ENCODE peak calls at places on chromosomes 1 and 21, in ten cellular contexts. One of them, this sample, is unnamed.

GRCh38 chr1:230681599-230681998 is 32.3 kb downstream of the AGT start:
- DNase-seq in stimulated activated CD4-positive, alpha-beta T cell treated with anti-CD3 and anti-CD28 coated beads, Interleukin-1b, Interleukin-23, amount 100 ng/mL, for 1 hour: no peak
- DNase-seq in NCI-H69: peak
- DNase-seq in HFF-Myc: peak
- DNase-seq in aorta: no peak
- DNase-seq in head of caudate nucleus: no peak
- DNase-seq in testis: no peak
- DNase-seq in brain microvascular endothelial cell: peak
- DNase-seq in GM06990: no peak
- DNase-seq in SIG-M5: no peak
- DNase-seq in this sample: no peak

GRCh38 chr1:41622402-41622801 is 137.9 kb upstream of the EDN2 start:
- DNase-seq in stimulated activated CD4-positive, alpha-beta T cell treated with anti-CD3 and anti-CD28 coated beads, Interleukin-1b, Interleukin-23, amount 100 ng/mL, for 1 hour: no peak
- DNase-seq in NCI-H69: no peak
- DNase-seq in HFF-Myc: no peak
- DNase-seq in aorta: no peak
- DNase-seq in head of caudate nucleus: no peak
- DNase-seq in testis: no peak
- DNase-seq in brain microvascular endothelial cell: peak
- DNase-seq in GM06990: no peak
- DNase-seq in SIG-M5: no peak
- DNase-seq in this sample: no peak

GRCh38 chr1:154404984-154405761 is at the start of gene IL6R:
- DNase-seq in stimulated activated CD4-positive, alpha-beta T cell treated with anti-CD3 and anti-CD28 coated beads, Interleukin-1b, Interleukin-23, amount 100 ng/mL, for 1 hour: no peak
- DNase-seq in NCI-H69: peak
- DNase-seq in HFF-Myc: peak
- DNase-seq in aorta: peak
- DNase-seq in head of caudate nucleus: peak
- DNase-seq in testis: peak
- DNase-seq in brain microvascular endothelial cell: peak
- DNase-seq in GM06990: peak
- DNase-seq in SIG-M5: peak
- DNase-seq in this sample: peak

GRCh38 chr1:44842415-44842762 is 664 bp downstream of the PTCH2 start:
- DNase-seq in stimulated activated CD4-positive, alpha-beta T cell treated with anti-CD3 and anti-CD28 coated beads, Interleukin-1b, Interleukin-23, amount 100 ng/mL, for 1 hour: no peak
- DNase-seq in NCI-H69: peak
- DNase-seq in HFF-Myc: no peak
- DNase-seq in aorta: no peak
- DNase-seq in head of caudate nucleus: peak
- DNase-seq in testis: no peak
- DNase-seq in brain microvascular endothelial cell: no peak
- DNase-seq in GM06990: no peak
- DNase-seq in SIG-M5: no peak
- DNase-seq in this sample: no peak

GRCh38 chr1:8652607-8653046 is 164.8 kb downstream of the RERE start:
- DNase-seq in stimulated activated CD4-positive, alpha-beta T cell treated with anti-CD3 and anti-CD28 coated beads, Interleukin-1b, Interleukin-23, amount 100 ng/mL, for 1 hour: no peak
- DNase-seq in NCI-H69: no peak
- DNase-seq in HFF-Myc: no peak
- DNase-seq in aorta: no peak
- DNase-seq in head of caudate nucleus: no peak
- DNase-seq in testis: peak
- DNase-seq in brain microvascular endothelial cell: no peak
- DNase-seq in GM06990: no peak
- DNase-seq in SIG-M5: no peak
- DNase-seq in this sample: no peak

GRCh38 chr1:46554236-46555080 is 3.0 kb upstream of the KNCN start:
- DNase-seq in stimulated activated CD4-positive, alpha-beta T cell treated with anti-CD3 and anti-CD28 coated beads, Interleukin-1b, Interleukin-23, amount 100 ng/mL, for 1 hour: no peak
- DNase-seq in NCI-H69: peak
- DNase-seq in HFF-Myc: no peak
- DNase-seq in aorta: peak
- DNase-seq in head of caudate nucleus: no peak
- DNase-seq in testis: no peak
- DNase-seq in brain microvascular endothelial cell: no peak
- DNase-seq in GM06990: no peak
- DNase-seq in SIG-M5: no peak
- DNase-seq in this sample: no peak

GRCh38 chr1:87939486-87939885 is 610.8 kb downstream of the LMO4 start:
- DNase-seq in stimulated activated CD4-positive, alpha-beta T cell treated with anti-CD3 and anti-CD28 coated beads, Interleukin-1b, Interleukin-23, amount 100 ng/mL, for 1 hour: no peak
- DNase-seq in NCI-H69: no peak
- DNase-seq in HFF-Myc: no peak
- DNase-seq in aorta: no peak
- DNase-seq in head of caudate nucleus: no peak
- DNase-seq in testis: no peak
- DNase-seq in brain microvascular endothelial cell: no peak
- DNase-seq in GM06990: no peak
- DNase-seq in SIG-M5: no peak
- DNase-seq in this sample: no peak

GRCh38 chr1:41673806-41674205 is 189.3 kb upstream of the EDN2 start:
- DNase-seq in stimulated activated CD4-positive, alpha-beta T cell treated with anti-CD3 and anti-CD28 coated beads, Interleukin-1b, Interleukin-23, amount 100 ng/mL, for 1 hour: no peak
- DNase-seq in NCI-H69: peak
- DNase-seq in HFF-Myc: no peak
- DNase-seq in aorta: no peak
- DNase-seq in head of caudate nucleus: no peak
- DNase-seq in testis: no peak
- DNase-seq in brain microvascular endothelial cell: no peak
- DNase-seq in GM06990: peak
- DNase-seq in SIG-M5: no peak
- DNase-seq in this sample: no peak

GRCh38 chr1:110464340-110464739 is 13.4 kb downstream of the PROK1 start:
- DNase-seq in stimulated activated CD4-positive, alpha-beta T cell treated with anti-CD3 and anti-CD28 coated beads, Interleukin-1b, Interleukin-23, amount 100 ng/mL, for 1 hour: no peak
- DNase-seq in NCI-H69: no peak
- DNase-seq in HFF-Myc: no peak
- DNase-seq in aorta: no peak
- DNase-seq in head of caudate nucleus: no peak
- DNase-seq in testis: no peak
- DNase-seq in brain microvascular endothelial cell: no peak
- DNase-seq in GM06990: no peak
- DNase-seq in SIG-M5: no peak
- DNase-seq in this sample: no peak

GRCh38 chr1:8879348-8880067 is 1.0 kb upstream of the ENO1 start:
- DNase-seq in stimulated activated CD4-positive, alpha-beta T cell treated with anti-CD3 and anti-CD28 coated beads, Interleukin-1b, Interleukin-23, amount 100 ng/mL, for 1 hour: no peak
- DNase-seq in NCI-H69: no peak
- DNase-seq in HFF-Myc: no peak
- DNase-seq in aorta: no peak
- DNase-seq in head of caudate nucleus: no peak
- DNase-seq in testis: peak
- DNase-seq in brain microvascular endothelial cell: no peak
- DNase-seq in GM06990: no peak
- DNase-seq in SIG-M5: no peak
- DNase-seq in this sample: no peak

GRCh38 chr1:89822109-89822962 is 1.5 kb downstream of the LRRC8D start:
- DNase-seq in stimulated activated CD4-positive, alpha-beta T cell treated with anti-CD3 and anti-CD28 coated beads, Interleukin-1b, Interleukin-23, amount 100 ng/mL, for 1 hour: no peak
- DNase-seq in NCI-H69: peak
- DNase-seq in HFF-Myc: no peak
- DNase-seq in aorta: no peak
- DNase-seq in head of caudate nucleus: no peak
- DNase-seq in testis: peak
- DNase-seq in brain microvascular endothelial cell: no peak
- DNase-seq in GM06990: no peak
- DNase-seq in SIG-M5: no peak
- DNase-seq in this sample: peak

GRCh38 chr1:91591175-91591968 is 90.7 kb downstream of the CDC7 start:
- DNase-seq in stimulated activated CD4-positive, alpha-beta T cell treated with anti-CD3 and anti-CD28 coated beads, Interleukin-1b, Interleukin-23, amount 100 ng/mL, for 1 hour: no peak
- DNase-seq in NCI-H69: no peak
- DNase-seq in HFF-Myc: no peak
- DNase-seq in aorta: no peak
- DNase-seq in head of caudate nucleus: no peak
- DNase-seq in testis: no peak
- DNase-seq in brain microvascular endothelial cell: no peak
- DNase-seq in GM06990: no peak
- DNase-seq in SIG-M5: no peak
- DNase-seq in this sample: no peak

GRCh38 chr1:3738943-3739342 is 13.3 kb upstream of the CCDC27 start:
- DNase-seq in stimulated activated CD4-positive, alpha-beta T cell treated with anti-CD3 and anti-CD28 coated beads, Interleukin-1b, Interleukin-23, amount 100 ng/mL, for 1 hour: no peak
- DNase-seq in NCI-H69: no peak
- DNase-seq in HFF-Myc: no peak
- DNase-seq in aorta: no peak
- DNase-seq in head of caudate nucleus: no peak
- DNase-seq in testis: no peak
- DNase-seq in brain microvascular endothelial cell: no peak
- DNase-seq in GM06990: no peak
- DNase-seq in SIG-M5: no peak
- DNase-seq in this sample: peak

GRCh38 chr1:20052386-20052785 is 17.6 kb upstream of the PLA2G5 start:
- DNase-seq in stimulated activated CD4-positive, alpha-beta T cell treated with anti-CD3 and anti-CD28 coated beads, Interleukin-1b, Interleukin-23, amount 100 ng/mL, for 1 hour: no peak
- DNase-seq in NCI-H69: no peak
- DNase-seq in HFF-Myc: no peak
- DNase-seq in aorta: no peak
- DNase-seq in head of caudate nucleus: no peak
- DNase-seq in testis: no peak
- DNase-seq in brain microvascular endothelial cell: no peak
- DNase-seq in GM06990: no peak
- DNase-seq in SIG-M5: no peak
- DNase-seq in this sample: no peak

GRCh38 chr1:235650341-235651169 is 971 bp upstream of the GNG4 start:
- DNase-seq in stimulated activated CD4-positive, alpha-beta T cell treated with anti-CD3 and anti-CD28 coated beads, Interleukin-1b, Interleukin-23, amount 100 ng/mL, for 1 hour: no peak
- DNase-seq in NCI-H69: peak
- DNase-seq in HFF-Myc: no peak
- DNase-seq in aorta: no peak
- DNase-seq in head of caudate nucleus: no peak
- DNase-seq in testis: no peak
- DNase-seq in brain microvascular endothelial cell: no peak
- DNase-seq in GM06990: no peak
- DNase-seq in SIG-M5: no peak
- DNase-seq in this sample: no peak

GRCh38 chr1:163168053-163168452 is 34.7 kb downstream of the RGS5 start:
- DNase-seq in stimulated activated CD4-positive, alpha-beta T cell treated with anti-CD3 and anti-CD28 coated beads, Interleukin-1b, Interleukin-23, amount 100 ng/mL, for 1 hour: no peak
- DNase-seq in NCI-H69: peak
- DNase-seq in HFF-Myc: peak
- DNase-seq in aorta: no peak
- DNase-seq in head of caudate nucleus: no peak
- DNase-seq in testis: no peak
- DNase-seq in brain microvascular endothelial cell: peak
- DNase-seq in GM06990: no peak
- DNase-seq in SIG-M5: no peak
- DNase-seq in this sample: no peak

GRCh38 chr1:5479876-5480275 is 512.3 kb downstream of the NPHP4 start:
- DNase-seq in stimulated activated CD4-positive, alpha-beta T cell treated with anti-CD3 and anti-CD28 coated beads, Interleukin-1b, Interleukin-23, amount 100 ng/mL, for 1 hour: no peak
- DNase-seq in NCI-H69: no peak
- DNase-seq in HFF-Myc: no peak
- DNase-seq in aorta: no peak
- DNase-seq in head of caudate nucleus: no peak
- DNase-seq in testis: no peak
- DNase-seq in brain microvascular endothelial cell: no peak
- DNase-seq in GM06990: no peak
- DNase-seq in SIG-M5: no peak
- DNase-seq in this sample: no peak

GRCh38 chr1:20271498-20272400 is 18.9 kb upstream of the VWA5B1 start:
- DNase-seq in stimulated activated CD4-positive, alpha-beta T cell treated with anti-CD3 and anti-CD28 coated beads, Interleukin-1b, Interleukin-23, amount 100 ng/mL, for 1 hour: no peak
- DNase-seq in NCI-H69: no peak
- DNase-seq in HFF-Myc: no peak
- DNase-seq in aorta: no peak
- DNase-seq in head of caudate nucleus: no peak
- DNase-seq in testis: peak
- DNase-seq in brain microvascular endothelial cell: no peak
- DNase-seq in GM06990: no peak
- DNase-seq in SIG-M5: no peak
- DNase-seq in this sample: no peak

GRCh38 chr1:32992489-32993214 is 28.0 kb upstream of the RNF19B start:
- DNase-seq in stimulated activated CD4-positive, alpha-beta T cell treated with anti-CD3 and anti-CD28 coated beads, Interleukin-1b, Interleukin-23, amount 100 ng/mL, for 1 hour: no peak
- DNase-seq in NCI-H69: peak
- DNase-seq in HFF-Myc: peak
- DNase-seq in aorta: peak
- DNase-seq in head of caudate nucleus: peak
- DNase-seq in testis: peak
- DNase-seq in brain microvascular endothelial cell: peak
- DNase-seq in GM06990: peak
- DNase-seq in SIG-M5: peak
- DNase-seq in this sample: peak

GRCh38 chr1:110384581-110385321 is 6.1 kb downstream of the SLC16A4 start:
- DNase-seq in stimulated activated CD4-positive, alpha-beta T cell treated with anti-CD3 and anti-CD28 coated beads, Interleukin-1b, Interleukin-23, amount 100 ng/mL, for 1 hour: no peak
- DNase-seq in NCI-H69: no peak
- DNase-seq in HFF-Myc: no peak
- DNase-seq in aorta: no peak
- DNase-seq in head of caudate nucleus: no peak
- DNase-seq in testis: no peak
- DNase-seq in brain microvascular endothelial cell: no peak
- DNase-seq in GM06990: peak
- DNase-seq in SIG-M5: no peak
- DNase-seq in this sample: no peak

GRCh38 chr1:14522331-14523241 is 75.9 kb upstream of the KAZN start:
- DNase-seq in stimulated activated CD4-positive, alpha-beta T cell treated with anti-CD3 and anti-CD28 coated beads, Interleukin-1b, Interleukin-23, amount 100 ng/mL, for 1 hour: no peak
- DNase-seq in NCI-H69: no peak
- DNase-seq in HFF-Myc: peak
- DNase-seq in aorta: no peak
- DNase-seq in head of caudate nucleus: peak
- DNase-seq in testis: peak
- DNase-seq in brain microvascular endothelial cell: peak
- DNase-seq in GM06990: peak
- DNase-seq in SIG-M5: no peak
- DNase-seq in this sample: no peak

GRCh38 chr1:195075973-195076372 is 1532.3 kb downstream of the KCNT2 start:
- DNase-seq in stimulated activated CD4-positive, alpha-beta T cell treated with anti-CD3 and anti-CD28 coated beads, Interleukin-1b, Interleukin-23, amount 100 ng/mL, for 1 hour: no peak
- DNase-seq in NCI-H69: no peak
- DNase-seq in HFF-Myc: no peak
- DNase-seq in aorta: no peak
- DNase-seq in head of caudate nucleus: no peak
- DNase-seq in testis: no peak
- DNase-seq in brain microvascular endothelial cell: no peak
- DNase-seq in GM06990: no peak
- DNase-seq in SIG-M5: no peak
- DNase-seq in this sample: no peak

GRCh38 chr1:68051475-68051874 is 1.0 kb upstream of the DIRAS3 start:
- DNase-seq in stimulated activated CD4-positive, alpha-beta T cell treated with anti-CD3 and anti-CD28 coated beads, Interleukin-1b, Interleukin-23, amount 100 ng/mL, for 1 hour: no peak
- DNase-seq in NCI-H69: no peak
- DNase-seq in HFF-Myc: peak
- DNase-seq in aorta: peak
- DNase-seq in head of caudate nucleus: peak
- DNase-seq in testis: peak
- DNase-seq in brain microvascular endothelial cell: peak
- DNase-seq in GM06990: no peak
- DNase-seq in SIG-M5: no peak
- DNase-seq in this sample: peak

GRCh38 chr1:26373281-26373680 is 731 bp upstream of the ZNF683 start:
- DNase-seq in stimulated activated CD4-positive, alpha-beta T cell treated with anti-CD3 and anti-CD28 coated beads, Interleukin-1b, Interleukin-23, amount 100 ng/mL, for 1 hour: no peak
- DNase-seq in NCI-H69: no peak
- DNase-seq in HFF-Myc: no peak
- DNase-seq in aorta: no peak
- DNase-seq in head of caudate nucleus: no peak
- DNase-seq in testis: no peak
- DNase-seq in brain microvascular endothelial cell: no peak
- DNase-seq in GM06990: no peak
- DNase-seq in SIG-M5: no peak
- DNase-seq in this sample: no peak

GRCh38 chr1:200048244-200048643 is 20.7 kb downstream of the NR5A2 start:
- DNase-seq in stimulated activated CD4-positive, alpha-beta T cell treated with anti-CD3 and anti-CD28 coated beads, Interleukin-1b, Interleukin-23, amount 100 ng/mL, for 1 hour: no peak
- DNase-seq in NCI-H69: no peak
- DNase-seq in HFF-Myc: no peak
- DNase-seq in aorta: no peak
- DNase-seq in head of caudate nucleus: no peak
- DNase-seq in testis: no peak
- DNase-seq in brain microvascular endothelial cell: no peak
- DNase-seq in GM06990: no peak
- DNase-seq in SIG-M5: no peak
- DNase-seq in this sample: no peak

GRCh38 chr21:35390013-35390776 is 341.1 kb upstream of the RUNX1 start:
- DNase-seq in stimulated activated CD4-positive, alpha-beta T cell treated with anti-CD3 and anti-CD28 coated beads, Interleukin-1b, Interleukin-23, amount 100 ng/mL, for 1 hour: no peak
- DNase-seq in NCI-H69: peak
- DNase-seq in HFF-Myc: no peak
- DNase-seq in aorta: no peak
- DNase-seq in head of caudate nucleus: no peak
- DNase-seq in testis: no peak
- DNase-seq in brain microvascular endothelial cell: peak
- DNase-seq in GM06990: no peak
- DNase-seq in SIG-M5: no peak
- DNase-seq in this sample: no peak

GRCh38 chr1:245448858-245449534 is 294.2 kb downstream of the KIF26B start:
- DNase-seq in stimulated activated CD4-positive, alpha-beta T cell treated with anti-CD3 and anti-CD28 coated beads, Interleukin-1b, Interleukin-23, amount 100 ng/mL, for 1 hour: no peak
- DNase-seq in NCI-H69: no peak
- DNase-seq in HFF-Myc: no peak
- DNase-seq in aorta: no peak
- DNase-seq in head of caudate nucleus: no peak
- DNase-seq in testis: no peak
- DNase-seq in brain microvascular endothelial cell: no peak
- DNase-seq in GM06990: no peak
- DNase-seq in SIG-M5: no peak
- DNase-seq in this sample: no peak

GRCh38 chr21:44454747-44455523 is at the start of gene LRRC3:
- DNase-seq in stimulated activated CD4-positive, alpha-beta T cell treated with anti-CD3 and anti-CD28 coated beads, Interleukin-1b, Interleukin-23, amount 100 ng/mL, for 1 hour: peak
- DNase-seq in NCI-H69: peak
- DNase-seq in HFF-Myc: no peak
- DNase-seq in aorta: peak
- DNase-seq in head of caudate nucleus: peak
- DNase-seq in testis: peak
- DNase-seq in brain microvascular endothelial cell: peak
- DNase-seq in GM06990: peak
- DNase-seq in SIG-M5: no peak
- DNase-seq in this sample: peak

This sample was measured in heart left ventricle.